ENCODE peak calls at places on chromosome 10, in four cellular contexts. One of them, this sample, is unnamed.
A peak's percentile ranks its signal among the peaks of the same experiment; 100 is the strongest.

GRCh38 chr10:126904807-126905686 is at the start of gene DOCK1:
- DNase-seq in CMK: no peak
- DNase-seq in EL: peak; percentile 81
- DNase-seq in DMS153: peak; percentile 36
- DNase-seq in this sample: no peak

GRCh38 chr10:1417574-1417973 is 319.8 kb downstream of the ADARB2 start:
- DNase-seq in DMS153: no peak
- DNase-seq in CMK: no peak
- DNase-seq in EL: no peak
- DNase-seq in this sample: no peak

GRCh38 chr10:90847436-90847835 is 10.4 kb downstream of the HTR7 start:
- DNase-seq in CMK: no peak
- DNase-seq in DMS153: no peak
- DNase-seq in EL: peak; percentile 33
- DNase-seq in this sample: peak; percentile 28

GRCh38 chr10:4849042-4849402 is 23.0 kb downstream of the AKR1E2 start:
- DNase-seq in DMS153: no peak
- DNase-seq in CMK: no peak
- DNase-seq in EL: no peak
- DNase-seq in this sample: no peak

GRCh38 chr10:44873156-44873555 is 38.0 kb upstream of the TMEM72 start:
- DNase-seq in EL: no peak
- DNase-seq in CMK: no peak
- DNase-seq in DMS153: no peak
- DNase-seq in this sample: no peak

GRCh38 chr10:127372361-127372760 is 176.0 kb upstream of the INSYN2A start:
- DNase-seq in DMS153: no peak
- DNase-seq in CMK: no peak
- DNase-seq in EL: no peak
- DNase-seq in this sample: no peak

GRCh38 chr10:78604721-78605120 is 464.0 kb upstream of the ZMIZ1 start:
- DNase-seq in DMS153: no peak
- DNase-seq in EL: no peak
- DNase-seq in CMK: no peak
- DNase-seq in this sample: no peak

GRCh38 chr10:79318369-79318768 is 28.9 kb upstream of the PPIF start:
- DNase-seq in DMS153: no peak
- DNase-seq in CMK: peak; percentile 98
- DNase-seq in EL: no peak
- DNase-seq in this sample: no peak